ENCODE peak calls at places on chromosome 20, in six cellular contexts. G is hippocampal formation, I is GM13977, R is T-helper 2 cell, J is GM04504, Z is fibroblast of lung. K is an unnamed sample.

GRCh38 chr20:25353754-25354705 is 36.6 kb downstream of the ABHD12 start:
- DNase-seq in G (no peak), I (no peak), R (no peak), J (no peak), Z (no peak), K (no peak)

GRCh38 chr20:62183426-62184142 is 756 bp downstream of the MTG2 start:
- DNase-seq in G (no peak), I (no peak), R (no peak), J (no peak), Z (peak; percentile 21), K (no peak)

GRCh38 chr20:32675223-32675975 is 1.7 kb upstream of the C20orf203 start:
- DNase-seq in G (no peak), I (no peak), R (no peak), J (no peak), Z (no peak), K (no peak)

GRCh38 chr20:10594286-10594868 is 79.4 kb downstream of the JAG1 start:
- DNase-seq in G (no peak), I (no peak), R (no peak), J (no peak), Z (peak; percentile 34), K (no peak)

GRCh38 chr20:49278036-49278816 is at the start of gene ZNFX1:
- DNase-seq in G (peak; percentile 97), I (peak; percentile 96), R (peak; percentile 97), J (peak; percentile 95), Z (peak; percentile 94), K (peak; percentile 78)

GRCh38 chr20:11692567-11692966 is 225.1 kb upstream of the BTBD3 start:
- DNase-seq in G (no peak), I (no peak), R (no peak), J (no peak), Z (no peak), K (no peak)

GRCh38 chr20:58555078-58555765 is 40.0 kb upstream of the APCDD1L start:
- DNase-seq in G (no peak), I (no peak), R (no peak), J (peak; percentile 82), Z (peak; percentile 93), K (no peak)

GRCh38 chr20:53070714-53071392 is 98.7 kb downstream of the TSHZ2 start:
- DNase-seq in G (no peak), I (no peak), R (no peak), J (no peak), Z (peak; percentile 68), K (no peak)

GRCh38 chr20:50924261-50924660 is 7.0 kb downstream of the ADNP start:
- DNase-seq in G (no peak), I (no peak), R (no peak), J (no peak), Z (no peak), K (no peak)

GRCh38 chr20:52410182-52410647 is 218.6 kb upstream of the ZFP64 start:
- DNase-seq in G (no peak), I (no peak), R (peak; percentile 77), J (peak; percentile 23), Z (peak; percentile 77), K (no peak)

GRCh38 chr20:5279661-5280060 is 37.1 kb downstream of the PROKR2 start:
- DNase-seq in G (no peak), I (no peak), R (no peak), J (no peak), Z (no peak), K (no peak)

GRCh38 chr20:23160536-23161243 is 74.6 kb upstream of the CD93 start:
- DNase-seq in G (no peak), I (no peak), R (no peak), J (no peak), Z (peak; percentile 48), K (no peak)

GRCh38 chr20:8764289-8764962 is 304.5 kb upstream of the PLCB4 start:
- DNase-seq in G (no peak), I (no peak), R (no peak), J (peak; percentile 35), Z (no peak), K (no peak)

GRCh38 chr20:37901667-37902503 is 1.0 kb upstream of the VSTM2L start:
- DNase-seq in G (no peak), I (peak; percentile 92), R (no peak), J (no peak), Z (peak; percentile 72), K (no peak)

GRCh38 chr20:17613328-17614175 is 43.7 kb downstream of the DSTN start:
- DNase-seq in G (no peak), I (peak; percentile 11), R (no peak), J (no peak), Z (no peak), K (no peak)

GRCh38 chr20:32479697-32480140 is 105.4 kb downstream of the NOL4L start:
- DNase-seq in G (no peak), I (no peak), R (no peak), J (no peak), Z (no peak), K (no peak)

GRCh38 chr20:41059236-41059635 is 30.6 kb downstream of the TOP1 start:
- DNase-seq in G (no peak), I (no peak), R (no peak), J (no peak), Z (no peak), K (no peak)

GRCh38 chr20:63071541-63072181 is 64.9 kb upstream of the BHLHE23 start:
- DNase-seq in G (no peak), I (no peak), R (no peak), J (peak; percentile 40), Z (peak; percentile 63), K (peak; percentile 7)

GRCh38 chr20:63167026-63167917 is 48.7 kb downstream of the YTHDF1 start:
- DNase-seq in G (no peak), I (no peak), R (no peak), J (no peak), Z (no peak), K (no peak)

GRCh38 chr20:34883087-34883688 is 6.8 kb downstream of the ACSS2 start:
- DNase-seq in G (no peak), I (no peak), R (no peak), J (no peak), Z (no peak), K (no peak)

GRCh38 chr20:4894981-4895381 is 106.3 kb downstream of the SLC23A2 start:
- DNase-seq in G (peak; percentile 31), I (no peak), R (no peak), J (no peak), Z (no peak), K (no peak)

GRCh38 chr20:47326718-47327137 is 29.8 kb downstream of the ZMYND8 start:
- DNase-seq in G (no peak), I (no peak), R (no peak), J (no peak), Z (peak; percentile 81), K (no peak)

GRCh38 chr20:62938105-62938888 is at the start of gene GID8:
- DNase-seq in G (peak; percentile 28), I (peak; percentile 77), R (no peak), J (no peak), Z (peak; percentile 49), K (no peak)

GRCh38 chr20:44598413-44599290 is 16.3 kb downstream of the PKIG start:
- DNase-seq in G (no peak), I (no peak), R (no peak), J (no peak), Z (no peak), K (no peak)